ENCODE peak calls at places on chromosomes 13 and 19, in five cellular contexts. One of them, this sample, is unnamed. For H3K4me1, the result is how much of the 10 kb centered on the place peaks cover.

GRCh38 chr19:11693505-11694499 is 44.9 kb downstream of the ZNF823 start:
- DNase-seq in suprapubic skin: no peak
- DNase-seq in colonic mucosa: peak
- DNase-seq in fibroblast of lung: peak
- DNase-seq in GM23338: peak
- DNase-seq in this sample: no peak

GRCh38 chr13:31862828-31863227 is 123.5 kb downstream of the RXFP2 start:
- DNase-seq in suprapubic skin: no peak
- DNase-seq in colonic mucosa: no peak
- DNase-seq in fibroblast of lung: no peak
- DNase-seq in GM23338: no peak
- DNase-seq in this sample: no peak

GRCh38 chr19:22144394-22144793 is 52.4 kb downstream of the ZNF676 start:
- DNase-seq in fibroblast of lung: peak
- DNase-seq in colonic mucosa: no peak
- DNase-seq in GM23338: peak
- DNase-seq in suprapubic skin: no peak
- DNase-seq in this sample: no peak

GRCh38 chr13:37752156-37752555 is 117.4 kb downstream of the TRPC4 start:
- DNase-seq in suprapubic skin: no peak
- DNase-seq in fibroblast of lung: peak
- DNase-seq in GM23338: no peak
- DNase-seq in colonic mucosa: no peak
- DNase-seq in this sample: no peak

GRCh38 chr19:46859637-46860124 is 1.1 kb upstream of the ARHGAP35 start:
- DNase-seq in colonic mucosa: peak
- DNase-seq in suprapubic skin: peak
- DNase-seq in GM23338: no peak
- DNase-seq in fibroblast of lung: no peak
- DNase-seq in this sample: peak

GRCh38 chr19:19211499-19212432 is at the start of gene NCAN:
- DNase-seq in colonic mucosa: no peak
- DNase-seq in fibroblast of lung: no peak
- DNase-seq in suprapubic skin: no peak
- DNase-seq in GM23338: peak
- DNase-seq in this sample: no peak

GRCh38 chr19:14116918-14117578 is 514 bp downstream of the PRKACA start:
- DNase-seq in suprapubic skin: no peak
- DNase-seq in colonic mucosa: peak
- DNase-seq in GM23338: peak
- DNase-seq in fibroblast of lung: no peak
- DNase-seq in this sample: peak

GRCh38 chr19:57978586-57979289 is 4.4 kb upstream of the C19orf18 start:
- DNase-seq in GM23338: peak
- DNase-seq in colonic mucosa: no peak
- DNase-seq in suprapubic skin: no peak
- DNase-seq in fibroblast of lung: peak
- DNase-seq in this sample: no peak

GRCh38 chr19:19417618-19418270 is 12.3 kb downstream of the GATAD2A start:
- DNase-seq in fibroblast of lung: no peak
- DNase-seq in suprapubic skin: no peak
- DNase-seq in GM23338: no peak
- DNase-seq in colonic mucosa: no peak
- DNase-seq in this sample: no peak

GRCh38 chr13:60018536-60018935 is 145.2 kb downstream of the DIAPH3 start:
- DNase-seq in GM23338: no peak
- DNase-seq in fibroblast of lung: no peak
- DNase-seq in suprapubic skin: no peak
- DNase-seq in colonic mucosa: no peak
- DNase-seq in this sample: no peak

GRCh38 chr19:38977445-38978314 is 2.1 kb upstream of the FBXO17 start:
- DNase-seq in suprapubic skin: no peak
- DNase-seq in colonic mucosa: no peak
- DNase-seq in GM23338: no peak
- DNase-seq in fibroblast of lung: peak
- DNase-seq in this sample: no peak

GRCh38 chr13:113453962-113454361 is 674 bp upstream of the ADPRHL1 start:
- DNase-seq in GM23338: no peak
- DNase-seq in fibroblast of lung: peak
- DNase-seq in suprapubic skin: no peak
- DNase-seq in colonic mucosa: no peak
- DNase-seq in this sample: no peak

GRCh38 chr19:44731081-44731480 is 17.4 kb upstream of the BCL3 start:
- DNase-seq in fibroblast of lung: no peak
- DNase-seq in suprapubic skin: no peak
- DNase-seq in colonic mucosa: peak
- DNase-seq in GM23338: no peak
- DNase-seq in this sample: no peak

GRCh38 chr13:44317752-44318550 is 55.7 kb upstream of the SERP2 start:
- DNase-seq in fibroblast of lung: peak
- DNase-seq in suprapubic skin: no peak
- DNase-seq in colonic mucosa: no peak
- DNase-seq in GM23338: no peak
- DNase-seq in this sample: no peak

GRCh38 chr19:19740755-19741154 is 7.8 kb upstream of the ZNF14 start:
- DNase-seq in GM23338: no peak
- DNase-seq in fibroblast of lung: no peak
- DNase-seq in colonic mucosa: no peak
- DNase-seq in suprapubic skin: no peak
- DNase-seq in this sample: no peak

GRCh38 chr13:52809310-52809769 is 39.1 kb downstream of the PCDH8 start:
- DNase-seq in fibroblast of lung: peak
- DNase-seq in suprapubic skin: no peak
- DNase-seq in colonic mucosa: peak
- DNase-seq in GM23338: peak
- DNase-seq in this sample: peak

GRCh38 chr13:42747399-42747873 is 33.9 kb upstream of the FAM216B start:
- DNase-seq in colonic mucosa: no peak
- DNase-seq in fibroblast of lung: peak
- DNase-seq in GM23338: no peak
- DNase-seq in suprapubic skin: no peak
- DNase-seq in this sample: peak

GRCh38 chr19:7391218-7391670 is 42.5 kb downstream of the ARHGEF18 start:
- DNase-seq in GM23338: no peak
- DNase-seq in colonic mucosa: peak
- DNase-seq in fibroblast of lung: peak
- DNase-seq in suprapubic skin: no peak
- DNase-seq in this sample: no peak

GRCh38 chr13:24135674-24136300 is 24.7 kb upstream of the SPATA13 start:
- DNase-seq in GM23338: no peak
- DNase-seq in suprapubic skin: no peak
- DNase-seq in fibroblast of lung: peak
- DNase-seq in colonic mucosa: no peak
- DNase-seq in this sample: no peak

GRCh38 chr13:75440100-75440499 is 41.9 kb downstream of the TBC1D4 start:
- DNase-seq in fibroblast of lung: no peak
- DNase-seq in suprapubic skin: no peak
- DNase-seq in colonic mucosa: peak
- DNase-seq in GM23338: no peak
- DNase-seq in this sample: no peak

GRCh38 chr19:14146789-14147216 is 10.4 kb upstream of the ASF1B start:
- DNase-seq in suprapubic skin: no peak
- DNase-seq in fibroblast of lung: peak
- DNase-seq in colonic mucosa: no peak
- DNase-seq in GM23338: no peak
- DNase-seq in this sample: no peak

GRCh38 chr13:100650321-100650720 is 24.3 kb downstream of the TMTC4 start:
- DNase-seq in suprapubic skin: no peak
- DNase-seq in GM23338: no peak
- DNase-seq in colonic mucosa: no peak
- DNase-seq in fibroblast of lung: no peak
- DNase-seq in this sample: no peak

GRCh38 chr13:29684441-29684840 is 89.0 kb upstream of the SLC7A1 start:
- DNase-seq in GM23338: no peak
- DNase-seq in fibroblast of lung: peak
- DNase-seq in suprapubic skin: no peak
- DNase-seq in colonic mucosa: no peak
- DNase-seq in this sample: no peak

GRCh38 chr13:106561551-106562170 is 6.3 kb downstream of the ARGLU1 start:
- DNase-seq in colonic mucosa: no peak
- DNase-seq in fibroblast of lung: peak
- DNase-seq in suprapubic skin: no peak
- DNase-seq in GM23338: no peak
- DNase-seq in this sample: no peak

GRCh38 chr19:38538793-38539528 is 78.8 kb downstream of the MAP4K1 start:
- DNase-seq in colonic mucosa: no peak
- DNase-seq in suprapubic skin: no peak
- DNase-seq in fibroblast of lung: peak
- DNase-seq in GM23338: no peak
- DNase-seq in this sample: no peak

GRCh38 chr13:69580255-69580654 is 527.4 kb upstream of the ATXN8OS start:
- DNase-seq in suprapubic skin: no peak
- DNase-seq in colonic mucosa: no peak
- DNase-seq in GM23338: peak
- DNase-seq in fibroblast of lung: no peak
- DNase-seq in this sample: no peak

GRCh38 chr19:9945319-9945966 is 9.1 kb upstream of the OLFM2 start:
- DNase-seq in suprapubic skin: peak
- DNase-seq in GM23338: peak
- DNase-seq in fibroblast of lung: peak
- DNase-seq in colonic mucosa: peak
- DNase-seq in this sample: peak

GRCh38 chr13:74710006-74710405 is 575.8 kb upstream of the KLF12 start:
- DNase-seq in colonic mucosa: no peak
- DNase-seq in suprapubic skin: no peak
- DNase-seq in GM23338: no peak
- DNase-seq in fibroblast of lung: peak
- DNase-seq in this sample: no peak

GRCh38 chr13:21012211-21012610 is 49.2 kb downstream of the LATS2 start:
- DNase-seq in GM23338: no peak
- DNase-seq in fibroblast of lung: peak
- DNase-seq in suprapubic skin: no peak
- DNase-seq in colonic mucosa: no peak
- DNase-seq in this sample: no peak

GRCh38 chr13:21013682-21014038 is 47.7 kb downstream of the LATS2 start:
- DNase-seq in suprapubic skin: no peak
- DNase-seq in fibroblast of lung: no peak
- DNase-seq in GM23338: no peak
- DNase-seq in colonic mucosa: no peak
- DNase-seq in this sample: no peak

GRCh38 chr13:21014666-21015170 is 46.7 kb downstream of the LATS2 start:
- DNase-seq in colonic mucosa: no peak
- DNase-seq in GM23338: no peak
- DNase-seq in suprapubic skin: no peak
- DNase-seq in fibroblast of lung: peak
- DNase-seq in this sample: no peak

GRCh38 chr13:21014139-21014665 is 47.2 kb downstream of the LATS2 start:
- DNase-seq in fibroblast of lung: peak
- DNase-seq in GM23338: no peak
- DNase-seq in colonic mucosa: no peak
- DNase-seq in suprapubic skin: no peak
- DNase-seq in this sample: no peak

DNA sequence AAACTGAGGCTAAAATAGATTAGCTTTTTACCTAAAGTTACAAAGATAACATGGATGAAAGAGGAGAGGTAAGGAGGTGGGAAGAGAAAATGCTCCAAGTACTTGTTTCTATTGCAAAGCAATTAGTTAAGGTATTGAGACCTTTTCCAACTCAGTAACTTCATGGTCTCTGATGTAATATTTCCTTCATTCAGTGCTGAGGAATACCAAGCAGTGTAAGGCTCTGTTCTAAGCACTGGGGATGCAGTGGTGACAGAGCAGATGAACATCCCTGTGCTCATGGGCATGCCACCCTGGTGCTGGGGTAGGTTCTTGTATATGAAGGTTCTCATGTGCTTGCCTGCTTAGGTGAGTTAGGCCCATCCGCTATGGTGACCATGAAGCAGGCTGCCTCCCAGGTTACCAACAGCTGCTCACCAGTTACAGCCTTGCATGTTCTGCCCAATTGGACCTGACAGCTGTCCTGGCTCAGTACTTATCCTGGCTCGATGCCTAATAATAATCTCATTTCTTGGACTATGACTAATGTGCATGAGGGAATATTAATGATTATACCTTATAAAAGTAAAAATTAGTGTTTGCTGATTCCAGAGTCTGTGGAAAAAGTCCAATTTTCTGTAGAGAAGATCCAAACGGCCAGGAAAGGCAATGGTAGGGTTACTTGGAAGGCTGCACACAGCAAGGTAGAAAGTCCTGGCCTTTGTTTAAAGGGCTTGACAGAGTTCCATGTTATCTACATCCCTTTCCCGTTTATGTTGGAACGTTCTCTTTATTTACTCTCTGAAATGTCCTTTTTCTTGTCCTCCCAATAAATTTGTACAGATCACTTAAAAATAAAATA is 48.3 kb downstream of the LATS2 start:
- DNase-seq in GM23338: no peak
- DNase-seq in colonic mucosa: no peak
- DNase-seq in suprapubic skin: no peak
- DNase-seq in fibroblast of lung: peak
- DNase-seq in this sample: peak
- H3K4me1 ChIP-seq in GM23338: under half
- H3K4me1 ChIP-seq in colonic mucosa: under half
- H3K4me1 ChIP-seq in suprapubic skin: under half
- H3K4me1 ChIP-seq in fibroblast of lung: under half
- H3K4me1 ChIP-seq in this sample: under half

GRCh38 chr19:1471514-1472107 is 7.4 kb downstream of the C19orf25 start:
- DNase-seq in suprapubic skin: no peak
- DNase-seq in fibroblast of lung: no peak
- DNase-seq in GM23338: no peak
- DNase-seq in colonic mucosa: no peak
- DNase-seq in this sample: no peak
- TF ChIP-seq CTCF in suprapubic skin: no peak
- TF ChIP-seq CTCF in fibroblast of lung: peak
- TF ChIP-seq CTCF in GM23338: no peak
- TF ChIP-seq CTCF in colonic mucosa: no peak
- TF ChIP-seq CTCF in this sample: no peak

DNA sequence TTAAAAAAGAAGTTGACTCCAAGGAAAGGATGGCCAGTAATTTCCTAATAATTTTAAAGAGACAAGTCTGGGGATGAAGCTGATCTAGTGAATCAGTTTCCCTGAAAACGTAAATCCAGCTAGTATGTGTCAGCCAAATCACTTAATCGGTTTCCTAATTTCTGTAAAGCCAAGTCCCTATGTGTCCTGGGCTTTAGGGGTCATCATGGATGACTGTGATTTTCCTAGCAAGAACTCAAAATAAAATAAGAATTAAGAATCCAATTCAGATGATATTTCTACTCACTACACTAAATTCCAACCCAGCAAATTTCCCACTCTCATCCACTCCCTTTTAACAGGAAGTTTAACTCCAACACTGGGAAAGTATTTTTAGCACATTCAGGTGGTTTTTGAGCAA is 35.8 kb downstream of the ELF1 start:
- DNase-seq in colonic mucosa: no peak
- DNase-seq in fibroblast of lung: peak
- DNase-seq in GM23338: no peak
- DNase-seq in suprapubic skin: no peak
- DNase-seq in this sample: no peak
- H3K27ac ChIP-seq in colonic mucosa: peak
- H3K27ac ChIP-seq in fibroblast of lung: peak
- H3K27ac ChIP-seq in GM23338: no peak
- H3K27ac ChIP-seq in suprapubic skin: peak
- H3K27ac ChIP-seq in this sample: peak

GRCh38 chr19:41321204-41321599 is 11.2 kb downstream of the CCDC97 start:
- DNase-seq in colonic mucosa: no peak
- DNase-seq in fibroblast of lung: no peak
- DNase-seq in suprapubic skin: no peak
- DNase-seq in GM23338: no peak
- DNase-seq in this sample: no peak
- H3K4me1 ChIP-seq in colonic mucosa: under half
- H3K4me1 ChIP-seq in fibroblast of lung: under half
- H3K4me1 ChIP-seq in suprapubic skin: half or more
- H3K4me1 ChIP-seq in GM23338: under half
- H3K4me1 ChIP-seq in this sample: under half